ENCODE peak calls at places on chromosomes 3 and 15, in ten cellular contexts. O is fibroblast of mammary gland, H is psoas muscle, L is esophagus muscularis mucosa, V is brain microvascular endothelial cell, Z is lower lobe of right lung, C is foreskin fibroblast, S is BE2C, K is astrocyte, F is HepG2. W is an unnamed sample.

GRCh38 chr15:82709421-82710207 is at the start of gene AP3B2:
- DNase-seq in Z (peak), L (no peak), S (peak), K (peak), V (peak), F (peak), O (peak), H (peak), C (peak), W (peak)

GRCh38 chr3:114496021-114496434 is 202.2 kb downstream of the TIGIT start:
- DNase-seq in Z (no peak), K (peak), H (peak), V (peak), O (peak), L (no peak), C (peak), F (peak), S (no peak), W (peak)

GRCh38 chr3:24405057-24405456 is 89.6 kb downstream of the THRB start:
- DNase-seq in V (no peak), F (no peak), H (no peak), O (no peak), K (no peak), L (no peak), S (no peak), Z (no peak), C (no peak), W (no peak)

GRCh38 chr3:100084100-100084806 is 30.0 kb downstream of the FILIP1L start:
- DNase-seq in O (no peak), H (no peak), L (no peak), K (no peak), Z (no peak), C (no peak), V (no peak), S (no peak), F (no peak), W (no peak)

GRCh38 chr3:140629351-140630137 is 48.3 kb upstream of the TRIM42 start:
- DNase-seq in O (peak), H (no peak), C (peak), S (no peak), F (peak), V (peak), L (no peak), K (peak), Z (no peak), W (peak)

GRCh38 chr15:31265090-31265870 is 61.4 kb upstream of the KLF13 start:
- DNase-seq in F (peak), C (no peak), K (no peak), H (peak), O (no peak), V (no peak), S (no peak), L (peak), Z (no peak), W (no peak)

GRCh38 chr15:67064607-67065530 is 533 bp upstream of the SMAD3 start:
- DNase-seq in F (peak), L (no peak), Z (peak), C (no peak), K (no peak), O (no peak), H (no peak), V (no peak), S (no peak), W (no peak)

GRCh38 chr15:58576657-58577056 is 144.9 kb downstream of the LIPC start:
- DNase-seq in S (no peak), F (no peak), L (no peak), O (no peak), H (no peak), V (no peak), K (no peak), C (no peak), Z (no peak), W (no peak)

GRCh38 chr3:109188726-109189125 is 52.2 kb downstream of the C3orf85 start:
- DNase-seq in S (peak), K (no peak), H (no peak), F (no peak), V (no peak), O (no peak), L (no peak), C (no peak), Z (no peak), W (no peak)

GRCh38 chr3:47512416-47513124 is 942 bp downstream of the ELP6 start:
- DNase-seq in V (peak), O (peak), H (peak), Z (no peak), S (peak), L (no peak), C (no peak), K (no peak), F (no peak), W (no peak)

GRCh38 chr3:24472358-24472757 is 22.3 kb downstream of the THRB start:
- DNase-seq in H (no peak), L (no peak), C (no peak), K (peak), O (peak), F (no peak), V (no peak), Z (no peak), S (no peak), W (no peak)

GRCh38 chr15:44667039-44667360 is 3.5 kb upstream of the SPG11 start:
- DNase-seq in Z (no peak), C (no peak), O (no peak), K (no peak), H (no peak), L (no peak), F (no peak), S (no peak), V (no peak), W (no peak)

GRCh38 chr3:167989066-167989465 is 106.7 kb downstream of the GOLIM4 start:
- DNase-seq in H (no peak), V (no peak), C (no peak), L (no peak), S (no peak), Z (no peak), F (no peak), K (no peak), O (no peak), W (no peak)

DNA sequence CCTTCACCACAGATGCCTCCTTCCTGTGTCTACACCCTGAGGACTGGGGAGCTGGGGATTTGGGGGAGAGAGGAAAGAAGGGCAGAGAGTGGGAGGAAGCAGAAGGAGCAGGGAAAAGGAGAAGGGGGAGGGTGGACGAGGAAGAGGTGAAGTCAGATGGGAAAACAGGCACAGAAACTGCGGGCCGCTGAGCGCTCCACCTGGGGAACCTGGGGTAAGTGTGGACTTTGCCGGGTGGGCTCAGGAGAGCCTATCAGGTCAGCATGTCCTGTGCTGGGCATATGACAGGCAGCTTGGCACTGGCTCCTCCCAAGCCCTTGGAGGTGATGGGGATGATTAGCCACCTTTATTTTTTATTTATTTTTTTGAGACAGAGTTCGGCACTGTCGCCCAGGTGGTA is 62.6 kb downstream of the CORO2B start:
- DNase-seq in H (no peak), C (no peak), L (no peak), O (no peak), Z (no peak), K (no peak), F (no peak), V (no peak), S (no peak), W (no peak)
- H3K4me3 ChIP-seq in H (no peak), C (no peak), L (no peak), O (no peak), Z (no peak), K (no peak), F (no peak), V (no peak), S (no peak), W (no peak)

GRCh38 chr15:52150043-52150825 is 37.7 kb upstream of the BCL2L10 start:
- DNase-seq in Z (no peak), O (no peak), F (no peak), K (no peak), C (no peak), V (no peak), H (no peak), L (no peak), S (no peak), W (no peak)

GRCh38 chr15:52150878-52151277 is 38.3 kb upstream of the BCL2L10 start:
- DNase-seq in K (no peak), V (no peak), C (no peak), S (no peak), O (no peak), F (no peak), H (no peak), L (no peak), Z (no peak), W (no peak)

GRCh38 chr15:52146776-52147175 is 34.2 kb upstream of the BCL2L10 start:
- DNase-seq in H (no peak), S (no peak), V (no peak), K (peak), Z (no peak), C (peak), F (no peak), O (peak), L (no peak), W (no peak)

GRCh38 chr15:52146261-52146660 is 33.7 kb upstream of the BCL2L10 start:
- DNase-seq in H (no peak), K (no peak), O (no peak), F (no peak), L (no peak), S (no peak), Z (no peak), V (no peak), C (no peak), W (no peak)

GRCh38 chr15:52148409-52148808 is 35.8 kb upstream of the BCL2L10 start:
- DNase-seq in L (no peak), Z (no peak), F (no peak), S (peak), V (no peak), C (peak), H (no peak), O (no peak), K (no peak), W (no peak)
- H3K4me3 ChIP-seq in L (no peak), Z (no peak), F (no peak), S (no peak), V (no peak), C (no peak), H (no peak), O (no peak), K (no peak), W (no peak)

GRCh38 chr15:52023169-52023922 is 4.3 kb downstream of the MAPK6 start:
- DNase-seq in Z (no peak), C (no peak), H (no peak), V (no peak), F (no peak), O (no peak), S (no peak), L (no peak), K (no peak), W (no peak)
- H3K4me3 ChIP-seq in Z (no peak), C (no peak), H (no peak), V (no peak), F (no peak), O (no peak), S (no peak), L (no peak), K (no peak), W (no peak)

GRCh38 chr3:127136024-127136600 is 56.8 kb upstream of the PRR23E start:
- DNase-seq in H (no peak), S (no peak), Z (peak), O (no peak), F (no peak), V (no peak), L (no peak), C (no peak), K (no peak), W (no peak)

GRCh38 chr3:127134887-127135240 is 58.1 kb upstream of the PRR23E start:
- DNase-seq in F (no peak), O (no peak), H (no peak), V (no peak), C (no peak), S (no peak), K (no peak), Z (no peak), L (no peak), W (no peak)

GRCh38 chr3:127136706-127137105 is 56.2 kb upstream of the PRR23E start:
- DNase-seq in V (no peak), C (no peak), K (no peak), F (no peak), O (no peak), L (no peak), Z (no peak), H (no peak), S (no peak), W (no peak)

GRCh38 chr3:127134466-127134865 is 58.5 kb upstream of the PRR23E start:
- DNase-seq in F (no peak), O (no peak), C (no peak), V (no peak), Z (no peak), S (no peak), L (no peak), H (no peak), K (no peak), W (no peak)

GRCh38 chr3:127135241-127136023 is 57.5 kb upstream of the PRR23E start:
- DNase-seq in F (no peak), V (peak), O (peak), L (no peak), S (peak), H (peak), Z (peak), K (peak), C (peak), W (no peak)
- H3K4me3 ChIP-seq in F (no peak), V (no peak), O (no peak), L (peak), S (peak), H (peak), Z (peak), K (no peak), C (peak), W (peak)

GRCh38 chr3:11638669-11639402 is 4.9 kb downstream of the VGLL4 start:
- DNase-seq in F (no peak), H (peak), Z (no peak), L (no peak), K (no peak), S (peak), C (no peak), O (peak), V (no peak), W (no peak)
- H3K4me3 ChIP-seq in F (peak), H (peak), Z (no peak), L (peak), K (peak), S (peak), C (peak), O (peak), V (peak), W (peak)

GRCh38 chr15:40082195-40082868 is 26.3 kb downstream of the BMF start:
- DNase-seq in C (no peak), V (no peak), O (no peak), K (no peak), Z (no peak), S (no peak), L (no peak), H (no peak), F (no peak), W (no peak)
- H3K4me3 ChIP-seq in C (peak), V (no peak), O (peak), K (peak), Z (peak), S (peak), L (peak), H (peak), F (peak), W (no peak)

GRCh38 chr3:14345496-14346150 is 56.8 kb upstream of the SLC6A6 start:
- DNase-seq in O (no peak), F (no peak), C (no peak), K (peak), H (no peak), L (no peak), S (no peak), V (peak), Z (no peak), W (no peak)
- H3K4me3 ChIP-seq in O (no peak), F (no peak), C (no peak), K (no peak), H (no peak), L (no peak), S (no peak), V (no peak), Z (no peak), W (no peak)

GRCh38 chr3:129555616-129556357 is 12.8 kb downstream of the H1-8 start:
- DNase-seq in H (peak), L (no peak), O (no peak), K (no peak), F (no peak), C (no peak), Z (no peak), S (peak), V (peak), W (no peak)

GRCh38 chr3:129556358-129556695 is 13.4 kb downstream of the H1-8 start:
- DNase-seq in K (no peak), H (peak), O (no peak), L (no peak), Z (no peak), S (no peak), V (no peak), C (no peak), F (no peak), W (no peak)

GRCh38 chr3:129557737-129558037 is 14.7 kb downstream of the H1-8 start:
- DNase-seq in O (no peak), K (no peak), L (no peak), F (no peak), V (no peak), Z (no peak), S (peak), H (no peak), C (no peak), W (no peak)

GRCh38 chr3:129558076-129558771 is 15.2 kb downstream of the H1-8 start:
- DNase-seq in K (peak), S (no peak), L (no peak), V (no peak), Z (no peak), F (no peak), O (peak), H (peak), C (no peak), W (no peak)

GRCh38 chr3:129556890-129557736 is 14.1 kb downstream of the H1-8 start:
- DNase-seq in S (no peak), H (peak), K (peak), V (no peak), F (no peak), L (no peak), Z (no peak), O (peak), C (peak), W (no peak)
- H3K4me3 ChIP-seq in S (no peak), H (no peak), K (no peak), V (no peak), F (no peak), L (no peak), Z (no peak), O (no peak), C (no peak), W (no peak)

GRCh38 chr3:38829404-38829803 is 13.4 kb upstream of the SCN10A start:
- DNase-seq in S (peak), Z (no peak), K (peak), H (peak), O (peak), C (peak), V (peak), F (peak), L (peak), W (peak)
- H3K4me3 ChIP-seq in S (no peak), Z (no peak), K (no peak), H (no peak), O (no peak), C (no peak), V (no peak), F (no peak), L (no peak), W (no peak)

DNA sequence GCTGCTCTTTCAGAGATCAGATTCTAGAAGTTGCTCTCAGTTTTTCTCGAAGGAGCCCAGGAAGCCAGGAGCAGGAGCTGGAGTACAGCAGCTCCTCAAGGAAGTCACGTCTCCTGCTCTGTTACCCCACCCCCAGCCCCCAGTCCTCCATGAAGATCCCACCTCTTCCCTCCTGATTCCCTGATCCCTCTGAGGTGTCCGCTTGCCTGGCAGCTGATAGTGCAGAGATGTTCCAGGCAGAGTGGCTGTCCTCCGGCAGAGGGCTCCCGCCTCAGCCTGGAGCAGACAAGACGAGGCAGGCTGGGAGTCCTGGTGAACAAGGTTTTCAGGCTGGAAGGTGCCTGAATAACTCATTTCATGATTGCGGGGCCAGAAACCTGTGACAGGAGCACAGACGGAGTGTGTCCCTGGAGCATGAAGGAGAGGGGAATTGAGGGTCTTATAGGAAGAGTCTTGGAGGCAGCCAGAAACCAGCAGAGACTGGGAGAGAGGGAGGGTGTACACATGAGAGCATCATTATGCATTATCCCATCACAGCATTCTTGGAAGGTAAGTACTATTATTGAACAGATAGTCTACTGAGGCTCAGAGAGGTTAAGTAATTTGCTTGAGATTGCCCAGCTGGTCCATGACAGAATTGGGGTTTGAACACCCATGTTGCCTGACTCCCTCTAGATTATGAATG is 1.2 kb downstream of the HRH1 start:
- DNase-seq in C (peak), H (peak), O (peak), F (peak), L (no peak), K (peak), V (peak), Z (peak), S (peak), W (peak)
- H3K4me3 ChIP-seq in C (peak), H (peak), O (peak), F (no peak), L (peak), K (peak), V (peak), Z (peak), S (peak), W (peak)